ENCODE peak calls at places on chromosomes 5 and 9, in ten cellular contexts. K, W, O, G, Y, Z, C, B, N and J are unnamed samples. For H3K4me1, the result is how much of the 10 kb centered on the place peaks cover.

GRCh38 chr5:157651623-157652376 is 438 bp downstream of the SOX30 start:
- DNase-seq in K (no peak), C (no peak), B (no peak), G (peak), Z (peak), Y (peak), N (peak), W (peak), O (peak), J (peak)

GRCh38 chr5:148875205-148875875 is 48.9 kb downstream of the ADRB2 start:
- DNase-seq in B (no peak), K (no peak), C (no peak), Y (no peak), O (no peak), Z (no peak), G (peak), N (no peak), W (no peak), J (no peak)

GRCh38 chr5:58042933-58043606 is 416.8 kb downstream of the PLK2 start:
- DNase-seq in Y (no peak), G (peak), N (peak), Z (no peak), B (peak), K (no peak), O (no peak), C (no peak), W (no peak), J (no peak)

GRCh38 chr5:80466669-80467485 is 21.0 kb upstream of the FAM151B start:
- DNase-seq in O (no peak), B (peak), N (no peak), K (no peak), G (peak), Y (no peak), W (no peak), C (no peak), Z (no peak), J (no peak)

GRCh38 chr9:131094622-131095021 is 1.7 kb upstream of the AIF1L start:
- DNase-seq in B (peak), Z (no peak), W (no peak), K (no peak), O (no peak), C (no peak), G (no peak), N (no peak), Y (no peak), J (no peak)

GRCh38 chr5:81787843-81788242 is 36.9 kb upstream of the SSBP2 start:
- DNase-seq in C (no peak), B (peak), Y (peak), O (peak), N (peak), G (peak), W (no peak), K (peak), Z (peak), J (no peak)

GRCh38 chr9:12774861-12775367 is at the start of gene LURAP1L:
- DNase-seq in N (peak), W (no peak), K (no peak), B (peak), Y (peak), G (peak), O (peak), C (peak), Z (peak), J (no peak)

GRCh38 chr5:128668921-128669320 is 130.9 kb upstream of the FBN2 start:
- DNase-seq in K (no peak), G (no peak), O (no peak), Z (no peak), C (no peak), N (no peak), W (no peak), Y (no peak), B (no peak), J (no peak)

GRCh38 chr9:88173378-88173999 is 35.2 kb upstream of the SPATA31C2 start:
- DNase-seq in Y (peak), K (no peak), Z (no peak), G (peak), B (peak), N (peak), O (peak), W (peak), C (peak), J (peak)

GRCh38 chr9:14322211-14323082 is 8.5 kb upstream of the NFIB start:
- DNase-seq in W (peak), Y (peak), Z (peak), N (peak), G (peak), C (peak), O (peak), K (peak), B (peak), J (peak)

GRCh38 chr5:157354825-157355224 is 88.9 kb downstream of the CYFIP2 start:
- DNase-seq in Y (no peak), W (no peak), K (no peak), G (no peak), O (no peak), N (peak), B (no peak), Z (no peak), C (peak), J (no peak)

GRCh38 chr9:129490583-129491485 is 130.1 kb downstream of the C9orf50 start:
- DNase-seq in Z (no peak), B (no peak), K (no peak), C (no peak), G (no peak), N (peak), O (peak), W (no peak), Y (no peak), J (no peak)

GRCh38 chr9:12640866-12641636 is 52.1 kb upstream of the TYRP1 start:
- DNase-seq in N (no peak), B (no peak), G (no peak), K (no peak), Z (no peak), Y (no peak), W (no peak), O (no peak), C (no peak), J (no peak)

GRCh38 chr9:93071464-93071863 is 13.0 kb downstream of the SUSD3 start:
- DNase-seq in G (peak), K (no peak), Z (no peak), B (peak), Y (no peak), O (no peak), W (no peak), C (peak), N (peak), J (no peak)

GRCh38 chr9:94757158-94757557 is 30.7 kb downstream of the AOPEP start:
- DNase-seq in O (no peak), N (no peak), Y (no peak), Z (no peak), G (peak), W (no peak), C (no peak), B (peak), K (no peak), J (no peak)

GRCh38 chr5:179542170-179542569 is 8.2 kb upstream of the RUFY1 start:
- DNase-seq in K (no peak), W (no peak), O (no peak), B (no peak), N (no peak), G (no peak), Z (no peak), Y (no peak), C (no peak), J (no peak)
- H3K4me1 ChIP-seq in K (under half), W (under half), O (under half), B (under half), N (under half), G (under half), Z (under half), Y (under half), C (under half), J (under half)

DNA sequence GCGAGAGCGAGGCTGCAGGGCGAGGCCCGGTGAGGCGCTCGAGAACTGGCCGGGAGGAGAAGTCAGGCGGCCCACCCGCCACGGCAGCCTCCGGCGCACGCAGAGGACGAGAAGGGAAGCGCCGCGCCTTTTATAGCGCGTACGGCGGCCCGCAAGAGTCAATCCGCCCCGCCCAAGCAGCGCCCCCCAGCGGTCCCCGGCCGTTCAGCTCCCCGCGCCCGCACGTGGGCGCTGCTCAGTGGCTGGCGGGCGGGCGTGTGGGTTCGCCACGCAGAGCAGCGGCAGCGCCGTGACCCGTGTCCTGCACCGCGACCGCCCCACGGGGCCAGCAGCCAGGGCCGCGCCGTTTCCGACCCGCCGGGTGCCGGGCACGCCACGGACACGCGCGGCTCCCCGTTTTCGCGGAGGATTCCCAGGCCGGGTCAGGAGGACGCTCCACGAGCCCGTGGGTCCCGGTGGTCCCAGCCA is 14.6 kb downstream of the LCN10 start:
- DNase-seq in N (peak), W (peak), Y (peak), B (peak), O (peak), Z (peak), K (peak), C (peak), G (peak), J (peak)
- H3K4me1 ChIP-seq in N (under half), W (under half), Y (under half), B (under half), O (under half), Z (under half), K (under half), C (under half), G (under half), J (under half)

DNA sequence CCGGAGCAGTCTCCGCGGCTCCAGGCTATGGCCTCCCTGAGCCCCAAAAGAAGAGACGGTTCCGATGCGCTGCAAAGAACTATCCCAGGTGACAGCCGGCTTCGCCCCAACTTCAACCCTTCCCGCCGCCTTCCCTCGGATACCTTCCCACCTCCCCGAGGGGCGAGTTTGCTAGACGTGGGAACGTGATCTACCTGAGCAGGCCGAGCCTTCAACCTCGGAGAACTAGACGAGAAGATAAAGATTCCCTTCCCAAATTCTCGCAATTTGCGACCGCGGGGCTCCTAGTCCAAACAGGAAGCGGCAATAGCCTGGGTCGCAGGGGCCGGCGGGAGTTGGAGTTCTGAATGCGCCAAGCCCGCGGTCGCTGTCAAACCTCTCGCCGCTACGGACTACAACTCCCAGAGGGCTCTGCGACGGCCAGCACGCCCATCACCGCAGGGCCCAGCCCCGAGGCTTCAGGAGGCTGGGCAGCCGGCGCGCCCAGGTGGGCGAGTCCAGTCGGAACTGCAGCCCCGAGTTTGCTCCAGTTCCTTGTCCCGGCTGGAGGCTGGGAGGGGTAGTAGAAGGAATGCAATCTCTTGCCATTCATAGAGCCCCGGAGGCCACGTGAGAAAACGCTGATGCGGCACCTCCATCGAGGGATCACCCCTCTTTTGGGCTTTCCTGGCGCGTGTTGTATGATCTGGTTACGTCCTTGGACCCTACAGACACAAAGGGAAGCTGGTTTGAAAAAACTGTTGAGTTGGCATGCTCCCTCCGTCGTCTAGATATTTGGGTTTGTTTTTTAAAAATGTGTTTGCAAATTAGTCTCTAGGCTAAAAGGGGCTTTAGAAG is at the start of gene SLC38A9:
- DNase-seq in O (peak), G (peak), Z (peak), W (peak), K (peak), N (peak), C (peak), Y (peak), B (peak), J (peak)
- H3K4me1 ChIP-seq in O (under half), G (under half), Z (under half), W (under half), K (under half), N (under half), C (under half), Y (under half), B (under half), J (under half)

DNA sequence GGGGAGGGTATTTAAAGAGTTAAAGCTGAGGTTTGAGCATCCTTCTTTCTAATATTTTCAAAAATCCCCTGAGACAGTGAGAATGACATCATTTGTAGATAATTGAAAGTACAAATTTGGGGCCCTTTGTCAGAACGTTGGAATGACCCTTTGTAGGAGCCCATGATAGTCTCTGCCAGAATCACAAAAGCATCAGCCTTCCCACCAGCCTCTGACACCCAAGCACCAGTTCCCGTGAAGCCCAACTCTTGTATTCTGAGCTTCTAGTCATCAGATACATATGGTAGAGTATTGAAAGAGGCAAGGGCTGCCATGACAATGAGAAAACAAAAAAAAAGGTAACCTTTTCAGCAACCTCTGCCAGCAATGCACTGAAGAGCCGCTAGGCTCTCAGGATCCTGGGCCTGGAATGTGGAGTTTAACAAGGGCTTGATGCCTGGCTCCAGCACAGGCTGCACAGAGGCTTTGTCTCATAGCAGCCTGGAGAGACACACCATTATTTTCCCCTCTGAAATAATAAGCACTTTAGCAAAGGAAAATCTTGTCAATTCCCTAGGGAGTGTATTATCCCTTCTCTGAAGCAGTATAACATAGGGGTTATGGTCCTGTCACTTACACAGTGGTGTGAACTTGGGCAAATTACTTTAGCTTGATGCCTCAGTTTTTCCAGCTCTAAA is 114.4 kb downstream of the ZNF608 start:
- DNase-seq in C (no peak), N (no peak), B (no peak), Z (no peak), Y (no peak), K (no peak), G (no peak), W (no peak), O (no peak), J (no peak)
- H3K4me1 ChIP-seq in C (under half), N (under half), B (under half), Z (under half), Y (under half), K (under half), G (under half), W (under half), O (under half), J (under half)